ENCODE peak calls at places on chromosomes 1 and 21, in five cellular contexts. Q is upper lobe of right lung, E is BJ, U is choroid plexus epithelial cell, X is thyroid gland. Y is an unnamed sample.

GRCh38 chr1:205658943-205659581 is 21.2 kb downstream of the SLC45A3 start:
- DNase-seq in Q (peak), E (no peak), U (peak), X (peak), Y (no peak)

GRCh38 chr21:43190544-43191340 is 21.9 kb downstream of the CRYAA start:
- DNase-seq in Q (peak), E (no peak), U (no peak), X (no peak), Y (no peak)

GRCh38 chr1:147072371-147073061 is 99.8 kb downstream of the PRKAB2 start:
- DNase-seq in Q (peak), E (no peak), U (no peak), X (no peak), Y (no peak)

GRCh38 chr1:16145988-16146887 is 9.6 kb downstream of the EPHA2 start:
- DNase-seq in Q (peak), E (no peak), U (peak), X (peak), Y (peak)

GRCh38 chr1:43312212-43312623 is 11.4 kb downstream of the TIE1 start:
- DNase-seq in Q (peak), E (no peak), U (no peak), X (no peak), Y (no peak)

GRCh38 chr1:3249236-3249845 is 180.3 kb downstream of the PRDM16 start:
- DNase-seq in Q (no peak), E (no peak), U (no peak), X (no peak), Y (no peak)

GRCh38 chr1:236119935-236120484 is 22.3 kb upstream of the GPR137B start:
- DNase-seq in Q (no peak), E (no peak), U (peak), X (no peak), Y (no peak)

GRCh38 chr1:165648919-165649572 is 18.0 kb downstream of the MGST3 start:
- DNase-seq in Q (no peak), E (no peak), U (no peak), X (no peak), Y (no peak)

GRCh38 chr1:231683439-231684165 is 57.0 kb downstream of the DISC1 start:
- DNase-seq in Q (no peak), E (no peak), U (peak), X (no peak), Y (no peak)

GRCh38 chr21:31078796-31079195 is 40.5 kb upstream of the KRTAP19-8 start:
- DNase-seq in Q (no peak), E (no peak), U (peak), X (no peak), Y (no peak)

GRCh38 chr1:155127672-155128468 is at the start of gene EFNA1:
- DNase-seq in Q (peak), E (no peak), U (peak), X (peak), Y (no peak)

GRCh38 chr1:45304311-45305081 is 22.2 kb upstream of the HPDL start:
- DNase-seq in Q (peak), E (no peak), U (peak), X (peak), Y (no peak)

GRCh38 chr1:160813215-160813614 is 17.2 kb downstream of the LY9 start:
- DNase-seq in Q (no peak), E (no peak), U (no peak), X (no peak), Y (no peak)

GRCh38 chr1:158199840-158200239 is 19.1 kb downstream of the CD1D start:
- DNase-seq in Q (no peak), E (no peak), U (peak), X (no peak), Y (no peak)

GRCh38 chr1:91278754-91279153 is 125.9 kb downstream of the HFM1 start:
- DNase-seq in Q (no peak), E (no peak), U (peak), X (no peak), Y (no peak)

GRCh38 chr1:4137621-4138390 is 237.7 kb upstream of the C1orf174 start:
- DNase-seq in Q (no peak), E (no peak), U (no peak), X (no peak), Y (no peak)

GRCh38 chr1:226889616-226890330 is 19.4 kb downstream of the PSEN2 start:
- DNase-seq in Q (no peak), E (no peak), U (no peak), X (no peak), Y (no peak)

GRCh38 chr1:175978476-175978875 is 228.6 kb downstream of the COP1 start:
- DNase-seq in Q (no peak), E (no peak), U (peak), X (no peak), Y (no peak)

GRCh38 chr21:44455524-44456206 is 355 bp downstream of the LRRC3 start:
- DNase-seq in Q (peak), E (no peak), U (peak), X (peak), Y (no peak)

GRCh38 chr1:65527672-65528071 is 107.2 kb downstream of the LEPR start:
- DNase-seq in Q (no peak), E (peak), U (no peak), X (no peak), Y (no peak)

GRCh38 chr1:65524931-65525296 is 104.4 kb downstream of the LEPR start:
- DNase-seq in Q (no peak), E (no peak), U (no peak), X (no peak), Y (no peak)

GRCh38 chr1:65526049-65526556 is 105.6 kb downstream of the LEPR start:
- DNase-seq in Q (no peak), E (no peak), U (no peak), X (no peak), Y (no peak)

GRCh38 chr1:65527211-65527610 is 106.7 kb downstream of the LEPR start:
- DNase-seq in Q (no peak), E (peak), U (peak), X (no peak), Y (no peak)

DNA sequence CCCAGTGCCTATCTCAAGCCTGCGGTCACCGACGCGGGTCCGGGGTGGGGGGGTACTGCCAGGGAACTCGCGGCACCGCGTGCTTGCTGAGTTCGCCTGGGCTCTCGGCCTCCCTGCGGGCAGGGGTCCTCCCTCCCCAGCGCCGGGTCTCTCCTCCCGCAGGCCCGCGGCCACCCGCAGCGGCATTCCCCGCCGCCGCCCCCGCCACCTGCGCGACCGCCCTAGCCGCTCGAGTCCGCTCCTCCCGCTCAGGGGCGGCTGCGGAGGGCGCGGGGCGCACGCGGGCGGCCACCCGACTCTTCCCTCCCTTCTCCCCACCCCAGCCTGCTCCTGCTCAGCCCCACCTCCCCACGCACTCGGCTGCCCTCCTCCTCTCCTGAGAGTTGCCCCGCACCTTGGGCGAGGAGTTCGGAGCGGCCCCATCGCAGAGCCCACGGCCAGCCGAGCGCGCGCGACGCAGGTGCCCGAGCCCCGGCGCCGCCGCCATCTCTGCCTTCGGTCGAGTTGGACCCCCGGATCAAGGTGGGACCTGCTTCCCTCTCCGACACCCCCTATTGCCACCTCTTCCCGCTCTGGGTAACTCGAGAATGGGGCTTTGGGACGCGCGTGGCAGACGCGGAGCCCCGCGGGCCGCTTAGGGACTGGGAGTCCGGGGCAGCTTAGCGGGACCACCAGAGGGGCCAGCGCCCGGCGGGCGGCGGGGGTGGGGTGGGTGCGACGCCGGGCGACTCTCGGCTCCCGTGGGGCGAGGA is 105.0 kb downstream of the LEPR start:
- DNase-seq in Q (peak), E (no peak), U (no peak), X (peak), Y (no peak)
- H3K4me3 ChIP-seq in Q (peak), E (peak), U (peak), X (no peak), Y (peak)

GRCh38 chr1:246261641-246262040 is 245.4 kb downstream of the SMYD3 start:
- DNase-seq in Q (no peak), E (no peak), U (peak), X (no peak), Y (no peak)
- TF ChIP-seq CTCF in Q (no peak), E (no peak), U (peak), X (no peak), Y (peak)

GRCh38 chr1:31621872-31622730 is 4.6 kb downstream of the HCRTR1 start:
- DNase-seq in Q (no peak), E (no peak), U (no peak), X (no peak), Y (no peak)
- H3K4me3 ChIP-seq in Q (no peak), E (no peak), U (no peak), X (no peak), Y (no peak)

DNA sequence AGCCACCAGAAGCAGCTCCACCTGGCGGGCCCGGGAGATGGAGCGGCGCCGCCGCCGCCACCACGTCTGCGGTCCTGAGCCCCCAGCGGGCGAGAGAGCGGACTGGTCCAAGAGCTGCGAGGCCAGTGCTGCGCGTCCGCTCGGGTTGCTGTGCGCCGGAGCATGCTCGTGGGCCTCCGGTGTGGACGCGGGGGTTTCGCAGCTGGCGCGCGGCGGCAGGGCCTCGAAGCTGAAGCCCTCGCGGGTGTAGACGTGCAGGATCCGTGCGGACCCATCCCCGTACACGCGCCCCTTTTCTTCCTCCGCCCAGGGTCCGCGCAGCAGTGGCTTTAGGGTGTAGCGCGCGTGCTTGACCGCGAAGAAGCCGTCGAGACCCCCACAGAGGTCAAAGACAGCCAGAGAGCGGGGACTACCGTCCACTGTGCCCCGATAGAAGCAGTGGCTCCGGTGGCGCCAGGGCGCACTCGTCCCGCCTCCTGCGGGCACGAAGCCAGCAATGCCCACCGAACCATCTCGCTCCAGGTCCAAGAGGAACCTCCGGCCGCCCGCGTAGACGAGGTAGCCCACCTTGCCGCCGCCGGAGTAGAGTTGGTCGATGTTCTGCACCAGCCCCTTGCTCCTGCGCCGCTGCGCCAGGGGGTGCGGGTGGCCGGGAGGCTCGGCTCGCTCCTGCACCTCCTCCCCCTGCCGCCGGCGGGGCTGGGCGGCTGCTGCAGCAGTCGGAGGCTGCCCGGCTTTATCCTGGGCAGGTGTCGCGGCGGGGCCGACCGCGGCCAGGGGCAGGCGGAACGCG is 1.1 kb downstream of the ADAMTS5 start:
- DNase-seq in Q (peak), E (no peak), U (peak), X (peak), Y (no peak)
- TF ChIP-seq CTCF in Q (peak), E (peak), U (peak), X (peak), Y (peak)

GRCh38 chr1:229556551-229556950 is 2.0 kb downstream of the ABCB10 start:
- DNase-seq in Q (no peak), E (no peak), U (no peak), X (no peak), Y (no peak)
- H3K4me3 ChIP-seq in Q (no peak), E (no peak), U (no peak), X (no peak), Y (peak)